ENCODE peak calls at places on chromosomes 16 and 17, in six cellular contexts. Q, N, J, I, B and D are unnamed samples. For H3K4me1, the result is how much of the 10 kb centered on the place peaks cover.

GRCh38 chr17:39036009-39036408 is 68.8 kb upstream of the FBXO47 start:
- DNase-seq in Q (peak), N (no peak), J (no peak), I (no peak), B (no peak), D (no peak)

GRCh38 chr17:27539152-27539551 is 82.9 kb downstream of the KSR1 start:
- DNase-seq in Q (no peak), N (no peak), J (peak), I (no peak), B (no peak), D (no peak)

GRCh38 chr16:4327782-4328579 is 12.1 kb downstream of the GLIS2 start:
- DNase-seq in Q (peak), N (peak), J (peak), I (peak), B (peak), D (peak)

GRCh38 chr17:61842899-61843298 is 20.4 kb downstream of the BRIP1 start:
- DNase-seq in Q (no peak), N (no peak), J (no peak), I (no peak), B (no peak), D (no peak)

GRCh38 chr17:38761612-38762011 is 9.1 kb downstream of the PSMB3 start:
- DNase-seq in Q (peak), N (no peak), J (no peak), I (no peak), B (no peak), D (peak)

GRCh38 chr17:38333635-38334295 is 10.0 kb downstream of the GPR179 start:
- DNase-seq in Q (peak), N (no peak), J (peak), I (no peak), B (peak), D (peak)

GRCh38 chr17:7283471-7284216 is 2.1 kb downstream of the SLC2A4 start:
- DNase-seq in Q (no peak), N (no peak), J (no peak), I (no peak), B (no peak), D (no peak)

GRCh38 chr16:11901091-11901490 is 14.7 kb downstream of the GSPT1 start:
- DNase-seq in Q (no peak), N (no peak), J (no peak), I (no peak), B (no peak), D (peak)

GRCh38 chr17:47731396-47731795 is 1.6 kb upstream of the TBX21 start:
- DNase-seq in Q (no peak), N (no peak), J (no peak), I (no peak), B (no peak), D (no peak)

GRCh38 chr17:82239926-82240505 is 11.2 kb downstream of the SLC16A3 start:
- DNase-seq in Q (no peak), N (no peak), J (peak), I (no peak), B (peak), D (no peak)

GRCh38 chr17:82237083-82237745 is 8.4 kb downstream of the SLC16A3 start:
- DNase-seq in Q (no peak), N (peak), J (peak), I (no peak), B (peak), D (no peak)

GRCh38 chr17:82239401-82239925 is 10.6 kb downstream of the SLC16A3 start:
- DNase-seq in Q (no peak), N (peak), J (no peak), I (no peak), B (peak), D (no peak)

GRCh38 chr17:82237746-82238561 is 9.1 kb downstream of the SLC16A3 start:
- DNase-seq in Q (no peak), N (no peak), J (no peak), I (no peak), B (peak), D (no peak)

DNA sequence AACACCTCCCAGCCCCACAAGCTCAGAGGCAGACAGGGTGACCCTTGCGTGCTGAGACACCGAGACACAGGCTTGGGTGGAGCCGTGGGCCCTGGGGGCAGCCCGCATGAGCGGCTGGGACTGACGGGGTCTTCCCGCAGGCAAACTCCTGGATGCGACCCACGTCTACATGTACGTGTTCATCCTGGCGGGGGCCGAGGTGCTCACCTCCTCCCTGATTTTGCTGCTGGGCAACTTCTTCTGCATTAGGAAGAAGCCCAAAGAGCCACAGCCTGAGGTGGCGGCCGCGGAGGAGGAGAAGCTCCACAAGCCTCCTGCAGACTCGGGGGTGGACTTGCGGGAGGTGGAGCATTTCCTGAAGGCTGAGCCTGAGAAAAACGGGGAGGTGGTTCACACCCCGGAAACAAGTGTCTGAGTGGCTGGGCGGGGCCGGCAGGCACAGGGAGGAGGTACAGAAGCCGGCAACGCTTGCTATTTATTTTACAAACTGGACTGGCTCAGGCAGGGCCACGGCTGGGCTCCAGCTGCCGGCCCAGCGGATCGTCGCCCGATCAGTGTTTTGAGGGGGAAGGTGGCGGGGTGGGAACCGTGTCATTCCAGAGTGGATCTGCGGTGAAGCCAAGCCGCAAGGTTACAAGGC is 9.8 kb downstream of the SLC16A3 start:
- DNase-seq in Q (peak), N (peak), J (peak), I (peak), B (peak), D (peak)
- H3K4me3 ChIP-seq in Q (no peak), N (peak), J (no peak), I (peak), B (peak), D (no peak)

DNA sequence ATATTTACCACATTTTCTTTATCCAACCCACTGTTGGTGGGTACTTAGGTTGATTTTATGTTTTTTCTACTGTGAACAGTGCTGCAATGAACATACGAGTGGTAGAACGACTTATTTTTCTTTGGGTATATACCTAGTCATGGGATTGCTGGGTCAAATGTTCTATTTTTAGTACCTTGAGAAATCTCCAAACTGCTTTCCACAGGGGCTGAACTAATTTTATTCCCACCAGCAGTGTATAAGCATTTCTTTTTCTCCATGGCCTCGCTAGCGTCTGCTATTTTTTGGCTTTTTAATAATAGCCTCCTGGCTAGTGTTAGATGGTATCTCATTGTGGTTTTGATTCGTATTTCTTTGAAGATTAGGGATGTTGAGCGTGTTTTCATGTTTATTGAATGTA is 202.3 kb downstream of the LGALS9B start:
- DNase-seq in Q (no peak), N (no peak), J (no peak), I (no peak), B (no peak), D (no peak)
- H3K4me1 ChIP-seq in Q (under half), N (under half), J (under half), I (half or more), B (under half), D (under half)

GRCh38 chr16:53770641-53771040 is 66.7 kb downstream of the FTO start:
- DNase-seq in Q (no peak), N (no peak), J (no peak), I (no peak), B (no peak), D (no peak)
- H3K4me3 ChIP-seq in Q (no peak), N (no peak), J (no peak), I (no peak), B (no peak), D (no peak)

GRCh38 chr16:54175552-54176375 is 110.8 kb downstream of the IRX3 start:
- DNase-seq in Q (no peak), N (no peak), J (no peak), I (no peak), B (no peak), D (peak)

GRCh38 chr16:54177052-54177856 is 109.3 kb downstream of the IRX3 start:
- DNase-seq in Q (no peak), N (no peak), J (no peak), I (no peak), B (no peak), D (no peak)

GRCh38 chr16:54176376-54176901 is 110.1 kb downstream of the IRX3 start:
- DNase-seq in Q (peak), N (no peak), J (peak), I (no peak), B (no peak), D (no peak)

GRCh38 chr16:54178491-54178976 is 108.1 kb downstream of the IRX3 start:
- DNase-seq in Q (peak), N (no peak), J (peak), I (no peak), B (no peak), D (no peak)

DNA sequence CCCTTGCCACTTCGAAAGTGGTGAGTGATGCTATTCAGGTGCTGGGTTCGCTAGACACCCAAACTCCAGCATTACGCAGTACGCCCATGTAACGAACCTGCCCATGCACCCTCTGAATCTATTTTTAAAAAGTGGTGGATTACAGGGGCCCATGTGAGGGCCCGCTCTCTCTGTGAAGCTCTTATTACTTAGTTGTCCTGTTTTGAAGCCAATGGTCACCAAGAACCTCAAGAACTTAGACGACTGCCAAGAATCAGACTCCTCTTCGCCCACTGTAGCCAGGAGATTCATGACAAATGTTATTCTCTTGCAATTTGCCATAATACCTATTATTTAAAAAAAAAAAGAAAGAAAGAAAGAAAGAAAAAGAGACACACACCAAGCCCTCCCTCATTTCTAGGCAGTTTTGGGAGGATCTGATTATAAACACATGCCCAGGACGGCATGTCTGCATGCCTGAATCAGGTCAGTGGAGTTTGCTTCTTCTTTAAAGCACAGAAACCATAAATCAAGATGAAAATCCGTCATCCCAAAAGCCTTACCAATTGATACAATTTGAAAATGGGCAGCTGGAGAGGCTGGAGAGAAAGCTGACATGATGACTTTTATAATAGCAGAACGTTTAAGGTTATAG is 108.6 kb downstream of the IRX3 start:
- DNase-seq in Q (no peak), N (no peak), J (no peak), I (no peak), B (no peak), D (no peak)
- H3K4me1 ChIP-seq in Q (under half), N (under half), J (under half), I (under half), B (under half), D (under half)

GRCh38 chr16:21338537-21339268 is 60.6 kb upstream of the CRYM start:
- DNase-seq in Q (peak), N (no peak), J (no peak), I (no peak), B (no peak), D (no peak)
- H3K4me3 ChIP-seq in Q (no peak), N (no peak), J (no peak), I (no peak), B (no peak), D (no peak)

DNA sequence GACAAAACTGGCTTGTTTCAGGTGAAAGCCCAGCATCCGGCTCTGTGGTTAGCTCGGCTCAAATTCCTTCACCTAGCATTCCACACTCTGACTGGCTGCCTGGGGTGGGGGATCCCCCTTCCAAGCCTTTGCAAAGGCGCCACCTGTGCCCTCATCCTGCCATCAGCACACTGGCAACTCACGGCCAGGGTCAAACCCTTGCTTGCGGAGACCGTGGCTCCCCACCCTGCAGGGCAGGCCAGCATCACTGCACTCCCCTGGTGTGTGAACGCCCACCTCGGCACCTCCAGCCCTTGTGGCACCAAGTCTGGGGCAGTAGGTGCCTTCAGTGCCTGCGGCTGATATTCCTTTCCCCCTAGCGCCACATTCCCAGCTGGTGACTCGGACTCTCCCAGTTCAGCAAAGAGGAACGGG is 1.3 kb downstream of the FLII start:
- DNase-seq in Q (peak), N (peak), J (peak), I (no peak), B (no peak), D (peak)
- H3K4me1 ChIP-seq in Q (under half), N (under half), J (under half), I (under half), B (under half), D (under half)

GRCh38 chr16:30582611-30583340 is 2.7 kb downstream of the ZNF785 start:
- DNase-seq in Q (no peak), N (no peak), J (no peak), I (no peak), B (peak), D (no peak)

GRCh38 chr16:30588651-30589050 is 3.2 kb upstream of the ZNF785 start:
- DNase-seq in Q (no peak), N (no peak), J (no peak), I (no peak), B (no peak), D (no peak)

GRCh38 chr16:30585400-30586191 is at the start of gene ZNF785:
- DNase-seq in Q (peak), N (peak), J (peak), I (peak), B (peak), D (peak)

GRCh38 chr16:30581462-30581861 is 4.0 kb downstream of the ZNF785 start:
- DNase-seq in Q (no peak), N (no peak), J (peak), I (no peak), B (no peak), D (no peak)

DNA sequence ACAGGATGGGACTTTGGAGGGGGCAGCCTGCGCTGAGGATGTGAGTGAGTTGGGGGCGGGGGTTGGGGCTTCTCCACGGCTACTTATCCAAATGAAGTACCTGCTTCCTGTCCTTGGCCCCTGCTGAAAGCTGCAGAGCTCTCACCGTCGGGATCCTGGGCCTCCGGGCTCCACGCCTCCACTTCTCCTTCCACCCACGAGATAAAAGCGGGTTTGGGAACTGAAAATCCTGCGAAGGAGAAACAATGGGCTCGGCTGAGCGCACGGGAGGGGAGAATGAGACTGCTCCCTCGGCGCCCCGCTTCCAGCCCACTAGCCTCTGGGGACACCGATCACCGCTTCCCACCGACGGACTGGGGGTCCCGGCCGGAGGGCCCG is 486 bp downstream of the ZNF785 start:
- DNase-seq in Q (peak), N (peak), J (no peak), I (no peak), B (no peak), D (no peak)
- H3K4me3 ChIP-seq in Q (peak), N (peak), J (peak), I (peak), B (peak), D (peak)

DNA sequence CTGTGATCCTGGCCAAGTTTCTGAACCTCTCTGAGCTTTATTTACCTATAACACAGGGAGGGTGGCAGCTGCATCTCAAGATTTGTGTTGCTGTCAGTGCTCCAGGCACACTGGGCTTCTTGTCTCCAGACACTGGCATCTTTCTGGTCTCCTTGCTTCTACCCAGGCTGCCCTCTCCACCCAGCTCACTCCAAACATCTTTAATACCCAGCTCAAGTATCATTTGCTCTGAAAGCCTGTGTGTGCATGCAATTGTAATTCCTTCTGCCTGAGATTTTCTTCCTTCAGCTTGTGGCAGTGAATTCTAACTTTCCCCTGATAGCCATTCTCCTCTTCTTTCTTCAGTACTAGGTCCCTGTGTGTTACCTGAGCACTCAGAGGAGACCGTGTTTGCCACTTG is 50.7 kb upstream of the USP7 start:
- DNase-seq in Q (no peak), N (no peak), J (no peak), I (no peak), B (no peak), D (no peak)
- H3K4me1 ChIP-seq in Q (under half), N (under half), J (under half), I (under half), B (under half), D (under half)

DNA sequence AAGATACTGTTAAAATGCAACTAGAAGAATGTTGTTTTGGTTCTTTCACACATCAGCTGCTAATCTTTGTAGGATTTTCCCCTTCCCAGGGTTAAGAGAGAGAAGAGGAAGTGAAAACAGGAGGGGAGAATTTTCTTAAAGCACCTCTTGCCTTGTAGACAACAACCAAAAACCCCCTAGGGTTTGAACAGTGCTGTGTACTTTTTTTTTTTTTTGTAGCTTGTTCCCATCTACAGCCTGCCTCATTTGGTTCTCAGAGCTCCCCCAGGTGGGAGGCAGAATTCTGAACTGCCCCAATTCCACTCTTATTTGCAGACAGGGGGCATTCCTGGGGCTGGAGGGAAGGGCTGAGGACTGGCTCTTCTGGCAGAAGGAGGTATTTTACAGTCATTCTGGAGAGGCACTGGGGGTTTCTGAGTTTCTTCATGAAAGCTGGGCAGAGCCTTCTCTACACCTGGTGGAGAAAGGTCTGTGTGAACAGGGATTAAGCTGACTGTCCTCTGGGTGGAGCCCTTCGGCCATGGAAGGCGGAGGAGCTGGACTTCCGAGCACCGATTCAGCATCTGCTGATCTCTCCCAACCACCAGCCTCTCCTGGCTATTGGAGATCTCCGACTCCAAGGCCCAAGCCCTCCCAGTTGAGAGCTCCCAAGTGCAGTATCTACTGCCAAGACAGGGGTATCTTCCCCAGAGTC is 32.2 kb downstream of the SMARCE1 start:
- DNase-seq in Q (peak), N (peak), J (peak), I (peak), B (no peak), D (no peak)
- H3K4me3 ChIP-seq in Q (no peak), N (no peak), J (no peak), I (peak), B (no peak), D (no peak)